ENCODE peak calls at places on chromosomes 11 and 22, in ten cellular contexts. W is activated CD4-positive, alpha-beta T cell treated with anti-CD3 and anti-CD28 coated beads for 24 hours; U is adipocyte; Y is mesothelial cell of epicardium; V is chondrocyte; I is NCI-H1417; L is fibroblast of lung; H is activated CD8-positive, alpha-beta memory T cell treated with anti-CD3 and anti-CD28 coated beads for 24 hours; X is activated naive CD8-positive, alpha-beta T cell treated with anti-CD3 and anti-CD28 coated beads, Interleukin-2, amount 50 U/mL, for 24 hours; B is neural progenitor cell. M is an unnamed sample.

GRCh38 chr11:2307733-2308331 is 6.0 kb downstream of the TSPAN32 start:
- DNase-seq in W (no peak), H (no peak), V (no peak), L (no peak), B (no peak), Y (no peak), U (no peak), X (no peak), I (no peak), M (no peak)

GRCh38 chr11:74685338-74685737 is 45.9 kb downstream of the CHRDL2 start:
- DNase-seq in U (no peak), Y (no peak), V (no peak), I (no peak), B (no peak), H (no peak), W (no peak), L (no peak), X (no peak), M (no peak)

GRCh38 chr11:105829084-105829483 is 193.0 kb downstream of the MSANTD4 start:
- DNase-seq in X (no peak), B (no peak), I (no peak), V (no peak), W (no peak), Y (no peak), H (no peak), U (no peak), L (no peak), M (no peak)

GRCh38 chr11:29676993-29677392 is 339.8 kb downstream of the KCNA4 start:
- DNase-seq in B (no peak), X (no peak), H (no peak), V (no peak), W (no peak), U (no peak), L (no peak), I (no peak), Y (no peak), M (no peak)

GRCh38 chr11:22449441-22449840 is 111.3 kb downstream of the SLC17A6 start:
- DNase-seq in W (no peak), X (no peak), I (no peak), L (no peak), B (no peak), U (peak; percentile 24), Y (no peak), V (no peak), H (no peak), M (no peak)

GRCh38 chr11:67320691-67321090 is 17.4 kb downstream of the SSH3 start:
- DNase-seq in U (no peak), I (no peak), Y (no peak), B (no peak), X (no peak), L (no peak), W (no peak), V (no peak), H (no peak), M (no peak)

GRCh38 chr11:67439321-67440228 is 2.1 kb upstream of the PTPRCAP start:
- DNase-seq in X (no peak), B (no peak), V (peak; percentile 90), U (peak; percentile 22), W (no peak), I (no peak), Y (no peak), L (peak; percentile 14), H (peak; percentile 77), M (peak; percentile 63)

GRCh38 chr22:23110922-23111527 is 30.8 kb downstream of the RSPH14 start:
- DNase-seq in B (no peak), H (no peak), I (peak; percentile 68), X (no peak), Y (no peak), W (no peak), U (no peak), V (no peak), L (no peak), M (no peak)

GRCh38 chr11:26905368-26905767 is 88.5 kb upstream of the FIBIN start:
- DNase-seq in Y (no peak), V (no peak), U (peak; percentile 54), I (no peak), L (peak; percentile 45), X (no peak), H (no peak), W (no peak), B (peak; percentile 32), M (no peak)

GRCh38 chr11:9397746-9398680 is 13.6 kb downstream of the IPO7 start:
- DNase-seq in I (no peak), W (no peak), V (no peak), Y (no peak), X (no peak), U (peak; percentile 19), L (no peak), B (no peak), H (no peak), M (no peak)

GRCh38 chr11:77147668-77148321 is 19.7 kb downstream of the MYO7A start:
- DNase-seq in W (no peak), I (peak; percentile 61), Y (no peak), U (no peak), V (no peak), X (peak; percentile 44), L (peak; percentile 28), B (peak; percentile 89), H (peak; percentile 77), M (peak; percentile 52)

GRCh38 chr11:35525501-35526175 is at the start of gene PAMR1:
- DNase-seq in U (peak; percentile 93), L (peak; percentile 73), W (no peak), Y (peak; percentile 46), X (peak; percentile 4), V (peak; percentile 85), B (peak; percentile 87), I (no peak), H (no peak), M (peak; percentile 16)

GRCh38 chr11:46475926-46476545 is 84.5 kb upstream of the CHRM4 start:
- DNase-seq in B (no peak), W (no peak), L (no peak), H (no peak), Y (no peak), I (no peak), X (no peak), V (no peak), U (no peak), M (no peak)

GRCh38 chr11:73991471-73992006 is 8.9 kb upstream of the UCP2 start:
- DNase-seq in H (peak; percentile 54), L (no peak), V (peak; percentile 24), Y (no peak), X (no peak), I (no peak), B (no peak), W (no peak), U (no peak), M (no peak)

M was measured in stimulated activated naive CD8-positive, alpha-beta T cell treated with anti-CD3 and anti-CD28 coated beads, Interleukin-15, Interleukin-2, amounts not matched to agents 100 U/mL and 50 U/mL, for 24 hours.